ENCODE peak calls at places on chromosomes 1 and 21, in eight cellular contexts. B is stimulated activated naive CD8-positive, alpha-beta T cell treated with anti-CD3 and anti-CD28 coated beads, Interleukin-15, Interleukin-2, amounts not matched to agents 100 U/mL and 50 U/mL, for 24 hours; U is GM23338; A is non-pigmented ciliary epithelial cell; N is left colon; R is nephron progenitor cell; E is OCI-M1; K is EL. C is an unnamed sample.

GRCh38 chr1:198620951-198621824 is 17.7 kb upstream of the PTPRC start:
- DNase-seq in R (no peak), U (no peak), N (peak), E (no peak), B (peak), A (no peak), K (no peak), C (peak)

GRCh38 chr1:58815680-58816071 is 31.8 kb upstream of the JUN start:
- DNase-seq in R (peak), U (peak), E (peak), B (peak), A (no peak), K (peak), N (peak), C (peak)

GRCh38 chr21:40687625-40688024 is 159.3 kb downstream of the DSCAM start:
- DNase-seq in R (no peak), E (no peak), U (no peak), A (no peak), N (no peak), K (no peak), B (no peak), C (peak)

GRCh38 chr21:44883250-44883649 is 9.8 kb upstream of the PTTG1IP start:
- DNase-seq in B (no peak), E (no peak), U (no peak), A (no peak), N (no peak), K (no peak), R (no peak), C (no peak)

GRCh38 chr1:177891809-177892208 is 78.0 kb downstream of the SEC16B start:
- DNase-seq in N (no peak), E (no peak), A (no peak), K (no peak), B (no peak), U (no peak), R (no peak), C (no peak)

GRCh38 chr1:52641307-52641706 is 8.3 kb downstream of the SHISAL2A start:
- DNase-seq in R (no peak), N (no peak), B (peak), E (no peak), K (no peak), A (no peak), U (no peak), C (no peak)

GRCh38 chr21:36203603-36203889 is 46.9 kb downstream of the DOP1B start:
- DNase-seq in U (no peak), N (no peak), R (no peak), B (peak), A (peak), K (peak), E (no peak), C (peak)

GRCh38 chr1:175174702-175175102 is 17.9 kb downstream of the KIAA0040 start:
- DNase-seq in N (no peak), K (no peak), R (no peak), B (no peak), E (no peak), U (no peak), A (no peak), C (no peak)

GRCh38 chr1:156705918-156706646 is 699 bp upstream of the CRABP2 start:
- DNase-seq in U (peak), B (peak), E (peak), K (peak), R (peak), N (no peak), A (no peak), C (peak)

GRCh38 chr21:34201001-34201400 is 127.6 kb downstream of the MRPS6 start:
- DNase-seq in N (no peak), U (no peak), E (peak), K (no peak), A (no peak), R (no peak), B (no peak), C (no peak)

GRCh38 chr1:223820515-223820858 is 25.3 kb downstream of the TP53BP2 start:
- DNase-seq in E (peak), A (no peak), R (no peak), K (no peak), B (no peak), U (no peak), N (no peak), C (no peak)

GRCh38 chr1:6037338-6037762 is 8.3 kb upstream of the KCNAB2 start:
- DNase-seq in B (peak), N (no peak), R (no peak), A (no peak), U (no peak), E (no peak), K (peak), C (no peak)

GRCh38 chr1:7521803-7522202 is 249.3 kb upstream of the VAMP3 start:
- DNase-seq in N (no peak), U (no peak), A (no peak), E (no peak), B (no peak), R (no peak), K (no peak), C (no peak)

GRCh38 chr1:200453544-200453905 is 43.7 kb upstream of the ZNF281 start:
- DNase-seq in U (no peak), R (no peak), K (peak), E (no peak), N (no peak), A (no peak), B (no peak), C (no peak)

GRCh38 chr21:31366825-31367224 is 22.8 kb upstream of the TIAM1 start:
- DNase-seq in U (no peak), A (peak), K (peak), E (no peak), B (no peak), R (no peak), N (no peak), C (no peak)

GRCh38 chr21:38631171-38631570 is 132.9 kb upstream of the ERG start:
- DNase-seq in R (no peak), U (no peak), N (no peak), E (no peak), B (no peak), K (no peak), A (no peak), C (no peak)

GRCh38 chr1:60425528-60425927 is 352.0 kb upstream of the C1orf87 start:
- DNase-seq in K (no peak), B (no peak), U (peak), A (no peak), R (no peak), N (no peak), E (peak), C (peak)

GRCh38 chr1:67542747-67543146 is 112.5 kb upstream of the SERBP1 start:
- DNase-seq in E (no peak), U (no peak), K (no peak), N (no peak), A (no peak), B (no peak), R (no peak), C (no peak)

GRCh38 chr1:198936371-198937083 is 297.7 kb downstream of the PTPRC start:
- DNase-seq in E (peak), R (no peak), B (no peak), N (no peak), K (peak), A (no peak), U (no peak), C (no peak)

GRCh38 chr1:62398377-62398776 is 38.5 kb upstream of the USP1 start:
- DNase-seq in E (no peak), A (peak), R (no peak), U (no peak), N (no peak), K (peak), B (no peak), C (no peak)

GRCh38 chr1:9615316-9616063 is 26.8 kb downstream of the TMEM201 start:
- DNase-seq in N (no peak), A (no peak), R (peak), U (peak), K (peak), E (peak), B (peak), C (peak)

GRCh38 chr1:6245869-6246496 is 2.0 kb downstream of the HES3 start:
- DNase-seq in K (no peak), A (no peak), R (peak), E (peak), N (no peak), U (peak), B (peak), C (no peak)

GRCh38 chr1:160646711-160647328 is at the start of gene SLAMF1:
- DNase-seq in A (no peak), N (no peak), E (no peak), B (peak), K (no peak), U (no peak), R (no peak), C (no peak)

GRCh38 chr1:237959838-237960237 is 69.1 kb upstream of the ZP4 start:
- DNase-seq in R (no peak), K (no peak), U (no peak), E (no peak), N (no peak), A (no peak), B (no peak), C (no peak)

GRCh38 chr1:205270764-205271163 is 43.0 kb downstream of the TMCC2 start:
- DNase-seq in R (no peak), K (peak), A (no peak), U (no peak), E (no peak), B (no peak), N (no peak), C (peak)

GRCh38 chr1:241413974-241414373 is 57.0 kb upstream of the RGS7 start:
- DNase-seq in N (no peak), U (no peak), B (no peak), E (no peak), A (no peak), K (no peak), R (no peak), C (no peak)

GRCh38 chr1:28439320-28439719 is 66.5 kb upstream of the RCC1 start:
- DNase-seq in E (peak), B (no peak), K (no peak), N (no peak), U (no peak), A (no peak), R (no peak), C (no peak)

GRCh38 chr1:18419845-18420184 is 60.9 kb upstream of the KLHDC7A start:
- DNase-seq in R (no peak), U (no peak), A (no peak), B (no peak), E (no peak), N (no peak), K (no peak), C (no peak)

GRCh38 chr1:55015731-55016620 is 17.2 kb downstream of the BSND start:
- DNase-seq in A (peak), U (no peak), K (no peak), N (no peak), E (no peak), R (no peak), B (no peak), C (no peak)

GRCh38 chr1:25799758-25800537 is at the start of gene SELENON:
- DNase-seq in B (peak), E (peak), U (peak), A (no peak), R (peak), K (peak), N (no peak), C (peak)

GRCh38 chr1:7608628-7609295 is 162.3 kb upstream of the VAMP3 start:
- DNase-seq in A (no peak), B (no peak), U (peak), E (no peak), K (peak), N (no peak), R (peak), C (no peak)

GRCh38 chr1:44377925-44378784 is 23.1 kb upstream of the ERI3 start:
- DNase-seq in U (peak), A (peak), B (peak), N (no peak), K (peak), E (peak), R (peak), C (peak)

GRCh38 chr1:42259059-42259738 is 75.8 kb downstream of the FOXJ3 start:
- DNase-seq in U (no peak), K (peak), E (no peak), N (no peak), A (no peak), R (no peak), B (no peak), C (no peak)

GRCh38 chr1:21325231-21325718 is 35.0 kb upstream of the ECE1 start:
- DNase-seq in U (no peak), E (no peak), B (no peak), A (no peak), R (no peak), N (no peak), K (no peak), C (no peak)

GRCh38 chr1:171343727-171344472 is 29.9 kb downstream of the FMO4 start:
- DNase-seq in K (no peak), N (no peak), U (no peak), E (no peak), B (no peak), A (no peak), R (no peak), C (no peak)

C was measured in RPMI8226.